ENCODE peak calls at places on chromosomes 16 and 17, in five cellular contexts. V is epithelial cell of proximal tubule, B is stomach, T is A549, U is thoracic aorta. P is an unnamed sample.

GRCh38 chr16:56965149-56965938 is 3.6 kb downstream of the CETP start:
- DNase-seq in V (peak), B (no peak), T (no peak), U (no peak), P (no peak)

GRCh38 chr16:54817432-54817831 is 113.2 kb upstream of the IRX5 start:
- DNase-seq in V (no peak), B (peak), T (peak), U (no peak), P (no peak)

GRCh38 chr17:77324227-77324626 is 183.5 kb downstream of the SEC14L1 start:
- DNase-seq in V (no peak), B (peak), T (no peak), U (no peak), P (no peak)

GRCh38 chr17:2545393-2545792 is 33.7 kb upstream of the METTL16 start:
- DNase-seq in V (no peak), B (peak), T (no peak), U (no peak), P (no peak)

GRCh38 chr16:87465306-87465705 is 27.5 kb downstream of the ZCCHC14 start:
- DNase-seq in V (no peak), B (peak), T (no peak), U (peak), P (no peak)

GRCh38 chr17:80791758-80792284 is 199.8 kb upstream of the CHMP6 start:
- DNase-seq in V (peak), B (peak), T (peak), U (peak), P (no peak)

GRCh38 chr16:65725156-65725845 is 603.4 kb upstream of the CDH11 start:
- DNase-seq in V (no peak), B (no peak), T (no peak), U (no peak), P (no peak)

GRCh38 chr17:81339180-81339501 is 44.0 kb upstream of the SLC38A10 start:
- DNase-seq in V (no peak), B (no peak), T (no peak), U (no peak), P (no peak)

GRCh38 chr17:5019475-5019956 is 15.7 kb downstream of the SLC52A1 start:
- DNase-seq in V (no peak), B (no peak), T (peak), U (no peak), P (no peak)

GRCh38 chr17:82443465-82444283 is 6.9 kb downstream of the CYBC1 start:
- DNase-seq in V (no peak), B (no peak), T (no peak), U (no peak), P (no peak)

GRCh38 chr16:22659933-22660332 is 149.2 kb downstream of the NPIPB5 start:
- DNase-seq in V (no peak), B (no peak), T (no peak), U (no peak), P (no peak)

GRCh38 chr16:29757950-29758466 is 12.2 kb upstream of the C16orf54 start:
- DNase-seq in V (peak), B (no peak), T (no peak), U (no peak), P (no peak)
- TF ChIP-seq CTCF in V (peak), B (no peak), T (no peak), U (no peak), P (no peak)

DNA sequence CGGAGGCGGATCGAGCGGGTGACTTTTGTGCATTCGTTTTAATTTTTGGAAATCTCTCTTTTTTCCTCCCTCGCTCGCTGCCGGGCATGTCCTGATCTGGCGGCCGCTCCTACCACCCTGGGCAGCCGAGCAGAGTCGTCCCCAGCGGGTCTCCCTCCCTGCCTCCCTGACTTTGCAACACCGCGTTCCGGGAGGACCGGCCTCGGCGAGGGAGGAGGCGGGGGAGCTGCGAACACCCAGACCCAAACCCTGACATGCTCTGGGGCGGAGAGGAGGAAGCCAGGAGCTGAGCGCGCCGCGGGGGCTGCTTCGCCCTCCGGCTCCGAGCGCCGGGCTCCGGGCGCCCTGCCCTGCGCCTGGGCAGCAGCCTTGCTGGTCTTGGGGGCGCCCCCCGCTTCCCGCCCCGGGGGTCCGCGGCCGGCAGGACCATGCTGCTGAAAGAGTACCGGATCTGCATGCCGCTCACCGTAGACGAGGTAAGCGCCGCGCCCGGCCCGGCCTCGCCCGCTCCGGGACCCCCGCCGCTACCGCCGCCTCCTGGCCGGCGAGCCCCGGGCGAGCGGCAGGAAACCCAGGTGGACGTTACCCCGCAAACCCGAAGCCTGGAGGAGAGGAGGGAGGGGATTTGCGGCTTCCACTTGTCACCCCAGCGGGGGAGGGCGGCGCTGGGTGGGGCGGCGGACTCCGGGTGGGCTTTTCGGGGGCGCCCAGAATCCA is 804 bp downstream of the PITPNC1 start:
- DNase-seq in V (no peak), B (peak), T (peak), U (no peak), P (peak)
- TF ChIP-seq CTCF in V (peak), B (no peak), T (peak), U (no peak), P (no peak)

DNA sequence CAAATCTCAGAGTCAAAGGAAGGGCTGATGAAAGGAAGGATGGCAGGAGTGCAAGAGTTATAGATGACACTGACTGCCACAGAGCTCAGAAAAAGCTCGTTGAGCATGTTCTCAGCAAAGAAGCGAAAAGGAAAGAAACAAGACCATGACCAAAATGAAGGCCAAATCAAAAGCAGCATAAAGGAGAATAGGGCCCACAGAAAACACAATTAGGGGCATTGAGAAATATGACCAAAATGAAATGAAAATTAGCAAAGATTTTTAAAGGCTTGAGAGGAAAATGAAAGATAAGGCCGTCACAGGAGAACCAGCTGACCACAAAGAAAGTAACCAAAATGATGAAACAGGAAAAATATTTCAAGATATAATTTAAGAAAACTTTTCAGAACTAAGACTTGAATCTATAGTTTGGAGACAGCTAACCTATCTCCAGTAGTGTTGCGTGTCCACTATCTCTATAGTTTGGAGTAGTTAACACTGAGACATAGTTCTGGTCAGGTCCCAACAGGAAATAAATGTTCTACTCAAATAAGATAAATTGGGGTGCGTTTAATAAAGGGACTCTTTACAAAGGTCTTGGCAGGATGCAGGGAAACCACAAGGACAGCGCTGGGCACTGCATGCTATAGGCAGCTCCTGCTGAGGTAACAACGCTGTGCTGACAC is 7.9 kb downstream of the PRSS54 start:
- DNase-seq in V (no peak), B (no peak), T (no peak), U (no peak), P (no peak)
- TF ChIP-seq CTCF in V (no peak), B (no peak), T (no peak), U (no peak), P (no peak)

GRCh38 chr17:29870836-29871430 is 59.1 kb downstream of the SSH2 start:
- DNase-seq in V (no peak), B (no peak), T (no peak), U (no peak), P (no peak)

GRCh38 chr17:29862127-29862526 is 67.9 kb downstream of the SSH2 start:
- DNase-seq in V (no peak), B (no peak), T (no peak), U (no peak), P (no peak)

GRCh38 chr17:29866746-29867404 is 63.2 kb downstream of the SSH2 start:
- DNase-seq in V (no peak), B (no peak), T (no peak), U (no peak), P (no peak)

GRCh38 chr17:29862951-29863350 is 67.1 kb downstream of the SSH2 start:
- DNase-seq in V (no peak), B (no peak), T (no peak), U (no peak), P (no peak)

DNA sequence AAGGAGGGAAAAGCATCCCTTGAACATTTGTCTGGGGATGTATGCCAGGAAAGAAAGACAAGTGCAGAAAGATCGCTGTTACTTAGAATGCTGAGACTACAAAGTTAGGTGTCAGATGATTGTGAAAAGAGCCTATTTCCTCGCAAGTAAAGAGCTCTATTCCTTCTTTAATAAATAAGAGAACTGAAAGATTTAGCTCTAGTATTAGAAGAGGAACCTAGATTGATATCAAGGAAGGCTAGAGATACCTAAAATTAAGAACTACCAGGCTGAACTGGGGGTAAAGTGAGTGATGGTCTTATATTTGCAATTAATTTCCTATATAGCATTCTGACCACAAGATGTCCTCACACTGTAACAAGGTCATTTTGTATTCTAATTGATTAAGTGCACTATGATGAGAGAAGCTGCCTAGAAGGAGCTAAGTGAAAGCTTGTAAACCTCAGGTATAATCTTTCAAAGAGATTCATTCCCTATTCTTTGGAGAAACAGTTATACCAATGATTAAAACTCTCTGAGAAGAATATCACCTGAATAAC is 62.3 kb downstream of the SSH2 start:
- DNase-seq in V (no peak), B (no peak), T (no peak), U (no peak), P (no peak)
- TF ChIP-seq CTCF in V (peak), B (no peak), T (peak), U (no peak), P (no peak)

GRCh38 chr17:48995871-48996695 is 1.1 kb upstream of the IGF2BP1 start:
- DNase-seq in V (no peak), B (no peak), T (peak), U (no peak), P (peak)
- TF ChIP-seq CTCF in V (no peak), B (no peak), T (no peak), U (no peak), P (no peak)

DNA sequence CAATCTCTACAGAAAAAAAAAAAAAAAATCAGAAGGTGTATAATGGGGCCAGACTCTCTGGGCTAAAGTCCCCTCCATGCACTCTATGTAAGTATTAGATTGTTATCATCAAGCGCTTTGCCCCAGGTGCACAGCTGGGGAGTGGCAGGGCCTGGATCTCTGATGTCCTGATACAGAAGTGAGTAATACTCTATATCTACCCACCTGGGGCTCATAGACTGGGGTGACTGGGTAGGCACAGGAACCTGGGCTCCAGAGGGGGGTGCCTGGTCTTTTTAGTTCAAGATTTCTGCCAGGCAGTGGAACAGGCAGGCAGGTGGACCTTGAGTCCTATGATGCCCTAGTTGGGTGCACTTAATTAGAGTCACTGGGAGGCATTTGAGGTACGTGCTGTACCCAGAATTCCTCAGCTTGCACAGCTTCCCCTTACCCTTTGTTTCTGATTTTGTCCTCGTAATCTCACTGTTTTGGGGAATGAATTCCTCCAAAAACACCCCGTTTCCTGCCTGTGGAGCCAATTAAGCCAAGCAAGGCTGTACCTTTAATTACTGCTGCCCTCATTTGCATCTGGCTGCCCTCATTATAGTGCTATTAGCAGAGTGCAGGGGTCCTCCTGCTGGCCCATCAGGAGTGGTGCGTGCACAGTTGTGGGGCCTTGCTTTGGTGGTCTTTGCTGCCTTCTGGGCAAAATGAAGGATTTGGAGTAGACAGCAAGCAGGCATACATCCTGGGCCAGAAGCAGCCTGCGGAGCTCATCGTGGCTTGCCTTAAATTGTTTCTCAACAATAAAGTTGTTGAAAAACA is 239.0 kb downstream of the SNX29 start:
- DNase-seq in V (no peak), B (no peak), T (no peak), U (no peak), P (no peak)
- TF ChIP-seq CTCF in V (peak), B (no peak), T (no peak), U (no peak), P (no peak)